ENCODE peak calls at places on chromosomes 7 and 10, in four cellular contexts. I is NT2/D1, T is HepG2, R is GM12878. U is an unnamed sample.

GRCh38 chr10:3068201-3068967 is 1.0 kb downstream of the PFKP start:
- DNase-seq in I (no peak), T (no peak), R (no peak), U (peak)

GRCh38 chr10:98149858-98150257 is 15.4 kb downstream of the R3HCC1L start:
- DNase-seq in I (no peak), T (no peak), R (no peak), U (no peak)

GRCh38 chr10:114312585-114312984 is 73.5 kb downstream of the VWA2 start:
- DNase-seq in I (no peak), T (no peak), R (no peak), U (no peak)

GRCh38 chr7:30563326-30563942 is 31.2 kb upstream of the GARS1 start:
- DNase-seq in I (no peak), T (no peak), R (no peak), U (no peak)

GRCh38 chr7:94477878-94478277 is 31.7 kb upstream of the CASD1 start:
- DNase-seq in I (no peak), T (peak), R (no peak), U (no peak)

GRCh38 chr10:27450225-27450624 is 53.9 kb upstream of the RAB18 start:
- DNase-seq in I (no peak), T (no peak), R (no peak), U (no peak)

GRCh38 chr7:146894927-146895326 is 778.3 kb downstream of the CNTNAP2 start:
- DNase-seq in I (no peak), T (no peak), R (no peak), U (no peak)

GRCh38 chr7:41979834-41980307 is 257.1 kb downstream of the GLI3 start:
- DNase-seq in I (peak), T (peak), R (no peak), U (peak)

GRCh38 chr10:12847361-12847975 is 154.0 kb downstream of the CCDC3 start:
- DNase-seq in I (peak), T (no peak), R (no peak), U (peak)

GRCh38 chr7:26343320-26343832 is 51.7 kb downstream of the SNX10 start:
- DNase-seq in I (no peak), T (peak), R (no peak), U (no peak)

GRCh38 chr7:150388709-150389531 is 9.8 kb downstream of the ZNF775 start:
- DNase-seq in I (no peak), T (peak), R (no peak), U (no peak)

GRCh38 chr10:70186571-70186970 is 16.3 kb upstream of the SAR1A start:
- DNase-seq in I (no peak), T (no peak), R (no peak), U (no peak)

GRCh38 chr7:133530682-133531081 is 277.8 kb downstream of the EXOC4 start:
- DNase-seq in I (no peak), T (no peak), R (no peak), U (no peak)

GRCh38 chr10:5616871-5617270 is 49.5 kb downstream of the ASB13 start:
- DNase-seq in I (no peak), T (no peak), R (no peak), U (no peak)

GRCh38 chr7:94444808-94445207 is 50.1 kb downstream of the COL1A2 start:
- DNase-seq in I (no peak), T (no peak), R (no peak), U (no peak)

GRCh38 chr7:13742126-13742525 is 247.3 kb downstream of the ETV1 start:
- DNase-seq in I (peak), T (no peak), R (no peak), U (no peak)

GRCh38 chr7:81410471-81411117 is 359.3 kb downstream of the HGF start:
- DNase-seq in I (no peak), T (no peak), R (no peak), U (no peak)

GRCh38 chr7:46854958-46855473 is 726.9 kb downstream of the TNS3 start:
- DNase-seq in I (no peak), T (no peak), R (no peak), U (no peak)

GRCh38 chr7:157548691-157549265 is 212.0 kb downstream of the DNAJB6 start:
- DNase-seq in I (no peak), T (no peak), R (no peak), U (no peak)

GRCh38 chr10:91632671-91633550 is at the start of gene PPP1R3C:
- DNase-seq in I (peak), T (peak), R (no peak), U (no peak)

GRCh38 chr7:66083677-66084076 is 8.1 kb downstream of the ASL start:
- DNase-seq in I (no peak), T (no peak), R (no peak), U (no peak)

GRCh38 chr7:13948019-13948781 is 41.3 kb downstream of the ETV1 start:
- DNase-seq in I (no peak), T (no peak), R (no peak), U (no peak)

GRCh38 chr7:32494946-32495297 is 367 bp upstream of the AVL9 start:
- DNase-seq in I (no peak), T (no peak), R (no peak), U (no peak)

GRCh38 chr7:126657599-126658358 is 595.0 kb downstream of the GRM8 start:
- DNase-seq in I (no peak), T (peak), R (peak), U (no peak)

GRCh38 chr7:108015740-108016139 is 12.8 kb upstream of the LAMB1 start:
- DNase-seq in I (no peak), T (peak), R (no peak), U (no peak)

GRCh38 chr7:47453093-47454056 is 128.5 kb downstream of the TNS3 start:
- DNase-seq in I (no peak), T (no peak), R (no peak), U (no peak)

GRCh38 chr7:117669818-117670217 is 190.0 kb downstream of the CFTR start:
- DNase-seq in I (no peak), T (no peak), R (no peak), U (no peak)

GRCh38 chr7:70738080-70738479 is 393.9 kb upstream of the GALNT17 start:
- DNase-seq in I (no peak), T (no peak), R (no peak), U (peak)

GRCh38 chr7:22292519-22292918 is 64.4 kb downstream of the RAPGEF5 start:
- DNase-seq in I (no peak), T (no peak), R (no peak), U (no peak)

GRCh38 chr10:102646610-102647432 is 2.5 kb downstream of the TRIM8 start:
- DNase-seq in I (no peak), T (no peak), R (no peak), U (no peak)
- TF ChIP-seq SUZ12 in I (no peak), T (no peak), R (no peak), U (no peak)

GRCh38 chr7:100457033-100457432 is 7.0 kb downstream of the SPACDR start:
- DNase-seq in I (no peak), T (no peak), R (no peak), U (no peak)

GRCh38 chr7:100456561-100456957 is 7.5 kb downstream of the SPACDR start:
- DNase-seq in I (no peak), T (no peak), R (no peak), U (no peak)

GRCh38 chr7:100449190-100449795 is 13.0 kb upstream of the PPP1R35 start:
- DNase-seq in I (no peak), T (no peak), R (no peak), U (no peak)

GRCh38 chr7:100452513-100452912 is 11.5 kb downstream of the SPACDR start:
- DNase-seq in I (no peak), T (no peak), R (no peak), U (no peak)
- TF ChIP-seq SUZ12 in I (no peak), T (no peak), R (no peak), U (no peak)

GRCh38 chr7:106283831-106284515 is 810 bp downstream of the NAMPT start:
- DNase-seq in I (no peak), T (peak), R (no peak), U (peak)

GRCh38 chr7:106284516-106285050 is at the start of gene NAMPT:
- DNase-seq in I (no peak), T (no peak), R (no peak), U (peak)

GRCh38 chr7:106287786-106288185 is 3.0 kb upstream of the NAMPT start:
- DNase-seq in I (no peak), T (no peak), R (no peak), U (no peak)

GRCh38 chr7:106285051-106285800 is 443 bp upstream of the NAMPT start:
- DNase-seq in I (peak), T (peak), R (peak), U (peak)

GRCh38 chr7:106285801-106286492 is 1.2 kb upstream of the NAMPT start:
- DNase-seq in I (no peak), T (no peak), R (peak), U (no peak)
- TF ChIP-seq SUZ12 in I (no peak), T (no peak), R (no peak), U (no peak)

GRCh38 chr7:52764502-52765169 is 270.8 kb upstream of the POM121L12 start:
- DNase-seq in I (no peak), T (no peak), R (no peak), U (no peak)
- TF ChIP-seq SUZ12 in I (no peak), T (no peak), R (no peak), U (no peak)

GRCh38 chr10:14380746-14381145 is 50.0 kb upstream of the FRMD4A start:
- DNase-seq in I (no peak), T (no peak), R (no peak), U (no peak)

GRCh38 chr10:14381475-14381874 is 50.8 kb upstream of the FRMD4A start:
- DNase-seq in I (no peak), T (no peak), R (no peak), U (no peak)

GRCh38 chr10:14383266-14383665 is 52.5 kb upstream of the FRMD4A start:
- DNase-seq in I (no peak), T (no peak), R (no peak), U (no peak)

GRCh38 chr10:14382531-14382930 is 51.8 kb upstream of the FRMD4A start:
- DNase-seq in I (no peak), T (no peak), R (no peak), U (no peak)

GRCh38 chr10:14382022-14382421 is 51.3 kb upstream of the FRMD4A start:
- DNase-seq in I (no peak), T (no peak), R (peak), U (no peak)
- TF ChIP-seq SUZ12 in I (no peak), T (no peak), R (no peak), U (no peak)

DNA sequence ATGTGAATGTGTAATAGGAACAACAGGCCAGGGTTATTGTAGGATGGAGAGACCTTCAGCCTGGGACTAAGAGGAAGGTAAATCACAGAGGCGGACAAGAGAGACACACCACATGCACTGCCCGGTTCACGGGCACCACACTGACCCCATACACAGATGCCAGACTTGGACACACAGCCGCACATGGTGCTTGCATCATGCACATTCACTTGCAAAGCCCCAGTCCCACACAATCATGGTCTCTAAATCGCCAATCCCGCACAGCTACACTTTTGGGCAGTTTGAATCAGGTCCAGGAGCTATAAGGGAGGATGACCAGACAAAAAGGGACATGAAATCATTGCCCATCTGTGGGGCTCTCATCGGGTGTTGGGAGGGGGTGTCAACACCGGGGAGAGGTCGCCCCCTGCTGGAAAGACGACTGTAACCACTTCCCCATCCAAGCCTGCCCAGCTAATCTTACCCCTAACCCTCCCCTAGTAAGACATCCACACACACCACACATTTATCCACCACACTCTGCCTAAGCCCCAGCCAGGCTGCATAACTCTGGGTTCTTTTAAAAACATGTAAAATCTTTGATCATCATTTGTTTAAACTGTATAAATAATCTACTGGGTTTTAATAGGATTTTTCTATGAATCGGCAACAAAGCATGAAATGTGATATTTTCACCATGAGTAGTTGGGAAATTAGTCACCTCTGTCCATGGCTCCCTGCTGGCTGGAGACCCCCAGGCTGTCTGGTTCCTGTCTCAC is 40.5 kb upstream of the SLF2 start:
- DNase-seq in I (peak), T (no peak), R (no peak), U (peak)
- TF ChIP-seq SUZ12 in I (no peak), T (no peak), R (no peak), U (no peak)